ENCODE peak calls at places on chromosomes 7 and 10, in five cellular contexts. D is activated naive CD8-positive, alpha-beta T cell treated with anti-CD3 and anti-CD28 coated beads, Interleukin-2, amount 50 U/mL, for 16 hours; Z is H7; N is CD4-positive, alpha-beta T cell; G is neuronal stem cell. R is an unnamed sample.

GRCh38 chr7:149883452-149883861 is 9.7 kb downstream of the ATP6V0E2 start:
- DNase-seq in D (peak), Z (peak), N (peak), G (peak), R (peak)

GRCh38 chr7:12154119-12154518 is 57.0 kb upstream of the TMEM106B start:
- DNase-seq in D (no peak), Z (no peak), N (no peak), G (no peak), R (no peak)

GRCh38 chr10:133258818-133259602 is 17.7 kb downstream of the ADAM8 start:
- DNase-seq in D (peak), Z (no peak), N (peak), G (no peak), R (peak)

GRCh38 chr7:11833431-11833830 is 1.4 kb upstream of the THSD7A start:
- DNase-seq in D (no peak), Z (no peak), N (no peak), G (no peak), R (no peak)

GRCh38 chr10:103493911-103494877 is 689 bp downstream of the NEURL1 start:
- DNase-seq in D (no peak), Z (peak), N (no peak), G (no peak), R (no peak)

GRCh38 chr7:142992427-142992826 is 30.3 kb upstream of the KEL start:
- DNase-seq in D (no peak), Z (no peak), N (no peak), G (no peak), R (no peak)

GRCh38 chr10:77949167-77949566 is 22.6 kb upstream of the DLG5 start:
- DNase-seq in D (no peak), Z (peak), N (no peak), G (no peak), R (no peak)

GRCh38 chr7:133139350-133139749 is 57.5 kb upstream of the CHCHD3 start:
- DNase-seq in D (no peak), Z (peak), N (no peak), G (peak), R (no peak)

GRCh38 chr7:124575181-124575580 is 190.4 kb downstream of the GPR37 start:
- DNase-seq in D (no peak), Z (no peak), N (no peak), G (no peak), R (no peak)

GRCh38 chr7:66211429-66211828 is 6.3 kb downstream of the TPST1 start:
- DNase-seq in D (no peak), Z (no peak), N (no peak), G (no peak), R (no peak)

GRCh38 chr10:124384142-124384541 is 34.6 kb downstream of the OAT start:
- DNase-seq in D (no peak), Z (peak), N (no peak), G (no peak), R (no peak)

GRCh38 chr10:69419096-69419760 is 2.5 kb upstream of the TACR2 start:
- DNase-seq in D (no peak), Z (no peak), N (no peak), G (no peak), R (no peak)

GRCh38 chr7:106731207-106731606 is 70.2 kb upstream of the CCDC71L start:
- DNase-seq in D (no peak), Z (no peak), N (no peak), G (no peak), R (no peak)

GRCh38 chr10:127694580-127695193 is 42.3 kb upstream of the FOXI2 start:
- DNase-seq in D (no peak), Z (peak), N (no peak), G (peak), R (no peak)

GRCh38 chr7:150986099-150986512 is 4.7 kb upstream of the NOS3 start:
- DNase-seq in D (no peak), Z (peak), N (no peak), G (no peak), R (no peak)

GRCh38 chr10:96765406-96766240 is 45.3 kb upstream of the PIK3AP1 start:
- DNase-seq in D (peak), Z (peak), N (peak), G (no peak), R (peak)

GRCh38 chr10:132444877-132445351 is 47.9 kb downstream of the PWWP2B start:
- DNase-seq in D (no peak), Z (peak), N (no peak), G (no peak), R (no peak)

GRCh38 chr7:39606352-39606751 is 17.0 kb upstream of the RALA start:
- DNase-seq in D (no peak), Z (no peak), N (no peak), G (no peak), R (no peak)

GRCh38 chr10:35569836-35570235 is 35.3 kb upstream of the GJD4 start:
- DNase-seq in D (no peak), Z (no peak), N (no peak), G (no peak), R (no peak)

GRCh38 chr7:116955801-116956514 is 2.7 kb downstream of the ST7 start:
- DNase-seq in D (no peak), Z (no peak), N (no peak), G (no peak), R (no peak)

GRCh38 chr10:122911889-122912484 is 1.6 kb downstream of the FAM24A start:
- DNase-seq in D (no peak), Z (peak), N (peak), G (peak), R (peak)

GRCh38 chr10:11515596-11516418 is 95.6 kb downstream of the USP6NL start:
- DNase-seq in D (peak), Z (peak), N (peak), G (no peak), R (peak)

GRCh38 chr10:10826125-10826524 is 191.5 kb upstream of the CELF2 start:
- DNase-seq in D (no peak), Z (no peak), N (no peak), G (no peak), R (no peak)

GRCh38 chr7:93062599-93062998 is 55.2 kb downstream of the SAMD9 start:
- DNase-seq in D (no peak), Z (no peak), N (no peak), G (no peak), R (no peak)

GRCh38 chr7:26155531-26156375 is 3.8 kb downstream of the NFE2L3 start:
- DNase-seq in D (no peak), Z (peak), N (no peak), G (no peak), R (no peak)

GRCh38 chr7:47100815-47101435 is 481.0 kb downstream of the TNS3 start:
- DNase-seq in D (no peak), Z (peak), N (no peak), G (peak), R (no peak)

GRCh38 chr7:81183326-81183725 is 264.5 kb upstream of the SEMA3C start:
- DNase-seq in D (no peak), Z (no peak), N (no peak), G (no peak), R (no peak)

GRCh38 chr7:111006691-111007090 is 84.2 kb upstream of the LRRN3 start:
- DNase-seq in D (no peak), Z (no peak), N (no peak), G (no peak), R (no peak)

GRCh38 chr10:23157691-23158369 is 34.3 kb upstream of the PTF1A start:
- DNase-seq in D (no peak), Z (peak), N (no peak), G (no peak), R (peak)

GRCh38 chr10:132939957-132940790 is 2.2 kb downstream of the CFAP46 start:
- DNase-seq in D (peak), Z (peak), N (peak), G (peak), R (no peak)

GRCh38 chr10:75294031-75294437 is 58.3 kb upstream of the COMTD1 start:
- DNase-seq in D (no peak), Z (peak), N (no peak), G (no peak), R (no peak)

GRCh38 chr7:46568420-46569116 is 647.5 kb upstream of the IGFBP3 start:
- DNase-seq in D (no peak), Z (no peak), N (no peak), G (no peak), R (no peak)

GRCh38 chr7:36663481-36663880 is 60.8 kb downstream of the AOAH start:
- DNase-seq in D (no peak), Z (no peak), N (no peak), G (no peak), R (no peak)

GRCh38 chr10:110758898-110759297 is 112.8 kb upstream of the PDCD4 start:
- DNase-seq in D (no peak), Z (no peak), N (no peak), G (no peak), R (no peak)

R was measured in naive thymus-derived CD8-positive, alpha-beta T cell.